ENCODE peak calls at places on chromosomes 5 and 9, in four cellular contexts. Q is K562, T is SK-N-SH, P is HCT116. C is an unnamed sample.

GRCh38 chr9:136943291-136944093 is 1.0 kb downstream of the FBXW5 start:
- DNase-seq in Q (peak; percentile 55), P (no peak), T (peak; percentile 79), C (no peak)

GRCh38 chr5:154215531-154215930 is 25.0 kb downstream of the GALNT10 start:
- DNase-seq in Q (no peak), P (no peak), T (no peak), C (no peak)

GRCh38 chr9:97372580-97372979 is 39.3 kb upstream of the TDRD7 start:
- DNase-seq in T (no peak), P (no peak), Q (no peak), C (no peak)

GRCh38 chr9:126505697-126506346 is 107.9 kb upstream of the LMX1B start:
- DNase-seq in T (no peak), Q (no peak), P (no peak), C (no peak)

GRCh38 chr5:153147891-153148623 is 342.4 kb upstream of the GRIA1 start:
- DNase-seq in Q (no peak), T (peak; percentile 9), P (no peak), C (no peak)

GRCh38 chr9:34114436-34114835 is 12.1 kb downstream of the DCAF12 start:
- DNase-seq in Q (no peak), P (no peak), T (no peak), C (no peak)

GRCh38 chr9:87535817-87536539 is 38.3 kb downstream of the DAPK1 start:
- DNase-seq in P (no peak), T (no peak), Q (no peak), C (peak; percentile 80)

GRCh38 chr5:36875051-36875788 is 1.3 kb upstream of the NIPBL start:
- DNase-seq in T (peak; percentile 30), Q (peak; percentile 56), P (no peak), C (no peak)

GRCh38 chr5:72123764-72124163 is 16.5 kb downstream of the MAP1B start:
- DNase-seq in Q (no peak), P (no peak), T (no peak), C (no peak)

GRCh38 chr5:91464886-91465646 is 81.9 kb upstream of the ARRDC3 start:
- DNase-seq in Q (no peak), P (no peak), T (no peak), C (no peak)

GRCh38 chr5:73947876-73948275 is 321.9 kb downstream of the ARHGEF28 start:
- DNase-seq in P (no peak), Q (no peak), T (no peak), C (no peak)

GRCh38 chr5:132176543-132176945 is 51.1 kb downstream of the P4HA2 start:
- DNase-seq in T (no peak), Q (no peak), P (no peak), C (no peak)

GRCh38 chr5:42720242-42720641 is 36.4 kb upstream of the CCDC152 start:
- DNase-seq in P (no peak), T (no peak), Q (no peak), C (no peak)

GRCh38 chr5:126044111-126044668 is 379.0 kb upstream of the GRAMD2B start:
- DNase-seq in P (no peak), Q (no peak), T (peak; percentile 58), C (no peak)

GRCh38 chr9:85741112-85741874 is 461 bp downstream of the AGTPBP1 start:
- DNase-seq in Q (peak; percentile 15), P (no peak), T (peak; percentile 78), C (no peak)

GRCh38 chr5:10448754-10449345 is 7.2 kb downstream of the ROPN1L start:
- DNase-seq in T (no peak), Q (no peak), P (no peak), C (no peak)

GRCh38 chr9:136309101-136309801 is 5.4 kb upstream of the CCDC187 start:
- DNase-seq in T (peak; percentile 61), P (no peak), Q (no peak), C (peak; percentile 24)

GRCh38 chr9:16817002-16817401 is 53.5 kb downstream of the BNC2 start:
- DNase-seq in T (no peak), Q (no peak), P (no peak), C (no peak)

GRCh38 chr5:126846344-126846743 is 69.4 kb downstream of the LMNB1 start:
- DNase-seq in P (no peak), T (peak; percentile 41), Q (peak; percentile 30), C (no peak)

GRCh38 chr9:133116346-133117231 is 4.5 kb downstream of the RALGDS start:
- DNase-seq in T (no peak), P (no peak), Q (no peak), C (no peak)

GRCh38 chr9:96383165-96383939 is at the start of gene SLC35D2:
- DNase-seq in T (peak; percentile 93), P (no peak), Q (peak; percentile 69), C (no peak)

GRCh38 chr5:41193462-41194166 is 19.7 kb downstream of the C6 start:
- DNase-seq in T (no peak), P (no peak), Q (no peak), C (no peak)

GRCh38 chr9:132459661-132460060 is 49.6 kb downstream of the CFAP77 start:
- DNase-seq in Q (no peak), P (no peak), T (no peak), C (no peak)

GRCh38 chr5:1655496-1656270 is 131.9 kb upstream of the LPCAT1 start:
- DNase-seq in Q (no peak), P (no peak), T (peak; percentile 17), C (no peak)

GRCh38 chr5:175638305-175638704 is 19.6 kb upstream of the HRH2 start:
- DNase-seq in P (no peak), Q (no peak), T (no peak), C (no peak)

GRCh38 chr9:110828148-110828730 is 159.6 kb downstream of the MUSK start:
- DNase-seq in Q (no peak), T (no peak), P (no peak), C (no peak)

GRCh38 chr5:102532126-102532525 is 33.3 kb upstream of the SLCO6A1 start:
- DNase-seq in Q (no peak), P (no peak), T (no peak), C (no peak)

GRCh38 chr5:126106032-126106431 is 317.2 kb upstream of the GRAMD2B start:
- DNase-seq in T (no peak), P (no peak), Q (no peak), C (no peak)

GRCh38 chr5:31663519-31663918 is 24.6 kb downstream of the PDZD2 start:
- DNase-seq in P (no peak), T (no peak), Q (no peak), C (no peak)

GRCh38 chr9:84339951-84340350 is 607 bp downstream of the SLC28A3 start:
- DNase-seq in Q (no peak), P (no peak), T (no peak), C (no peak)

GRCh38 chr9:82183181-82183860 is 194.7 kb downstream of the SPATA31D1 start:
- DNase-seq in P (no peak), Q (no peak), T (no peak), C (no peak)

DNA sequence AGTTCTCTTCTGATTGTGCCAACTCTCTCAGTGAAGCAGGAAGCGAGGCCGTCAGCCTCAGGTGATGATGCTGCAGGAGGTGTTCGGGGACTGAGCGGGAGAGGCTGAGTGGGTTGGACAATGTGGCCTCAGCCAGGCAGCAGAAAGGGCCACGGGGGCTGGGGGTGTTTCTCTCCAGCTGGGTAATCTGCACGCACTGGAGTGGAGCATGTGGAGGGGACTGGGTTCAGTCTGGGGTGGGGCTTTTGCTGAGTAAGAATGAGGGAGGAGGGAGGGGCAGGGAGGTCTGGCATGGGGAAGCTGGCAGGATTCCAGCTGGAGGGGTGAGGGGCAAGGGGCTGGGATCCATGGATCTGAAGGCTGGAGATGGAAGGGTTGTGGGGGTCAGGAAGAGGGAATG is 60.8 kb upstream of the PHYKPL start:
- DNase-seq in T (peak; percentile 66), P (no peak), Q (no peak), C (no peak)
- H3K27me3 ChIP-seq in T (no peaks in the 10 kb centered on the region), P (peaks cover 4% of the 10 kb centered on the region), Q (peaks cover 70% of the 10 kb centered on the region), C (no peaks in the 10 kb centered on the region)

GRCh38 chr9:112360047-112360804 is 19.7 kb upstream of the HSDL2 start:
- DNase-seq in P (no peak), Q (no peak), T (no peak), C (no peak)
- TF ChIP-seq ZBTB33 in P (no peak), Q (no peak), T (no peak), C (no peak)

GRCh38 chr9:135302329-135303279 is 177.0 kb upstream of the PPP1R26 start:
- DNase-seq in T (peak; percentile 15), Q (no peak), P (no peak), C (no peak)

GRCh38 chr9:135301271-135302263 is 178.0 kb upstream of the PPP1R26 start:
- DNase-seq in P (no peak), Q (no peak), T (peak; percentile 17), C (no peak)

GRCh38 chr9:135299651-135300345 is 179.8 kb upstream of the PPP1R26 start:
- DNase-seq in T (peak; percentile 15), Q (no peak), P (no peak), C (no peak)

GRCh38 chr9:135299239-135299590 is 180.4 kb upstream of the PPP1R26 start:
- DNase-seq in Q (no peak), T (no peak), P (no peak), C (no peak)

GRCh38 chr9:135300346-135301141 is 179.0 kb upstream of the PPP1R26 start:
- DNase-seq in T (peak; percentile 33), Q (no peak), P (no peak), C (no peak)
- H3K27me3 ChIP-seq in T (no peaks in the 10 kb centered on the region), Q (peaks cover 68% of the 10 kb centered on the region), P (peaks cover 37% of the 10 kb centered on the region), C (peaks cover 2% of the 10 kb centered on the region)

GRCh38 chr5:7592910-7593309 is 197.0 kb downstream of the ADCY2 start:
- DNase-seq in P (no peak), T (peak; percentile 6), Q (peak; percentile 33), C (no peak)
- TF ChIP-seq ZBTB33 in P (no peak), T (no peak), Q (no peak), C (no peak)

C was measured in GM12878.